ENCODE peak calls at places on chromosomes 2 and 18, in six cellular contexts. One of them, this sample, is unnamed.

GRCh38 chr2:64327510-64328414 is 126.2 kb upstream of the LGALSL start:
- DNase-seq in neuronal stem cell: no peak
- DNase-seq in IMR-90: no peak
- DNase-seq in H9: peak; percentile 46
- DNase-seq in mesenchymal stem cell: peak; percentile 39
- DNase-seq in H1: peak; percentile 49
- DNase-seq in this sample: peak; percentile 13

GRCh38 chr18:34506198-34506597 is 203.9 kb upstream of the DTNA start:
- DNase-seq in neuronal stem cell: no peak
- DNase-seq in IMR-90: no peak
- DNase-seq in H9: no peak
- DNase-seq in mesenchymal stem cell: no peak
- DNase-seq in H1: no peak
- DNase-seq in this sample: no peak

GRCh38 chr2:130787841-130788240 is 32.5 kb downstream of the AMER3 start:
- DNase-seq in neuronal stem cell: no peak
- DNase-seq in IMR-90: no peak
- DNase-seq in H9: no peak
- DNase-seq in mesenchymal stem cell: no peak
- DNase-seq in H1: no peak
- DNase-seq in this sample: no peak

GRCh38 chr2:71876542-71877451 is 270.9 kb downstream of the CYP26B1 start:
- DNase-seq in neuronal stem cell: no peak
- DNase-seq in IMR-90: no peak
- DNase-seq in H9: no peak
- DNase-seq in mesenchymal stem cell: peak; percentile 18
- DNase-seq in H1: no peak
- DNase-seq in this sample: no peak

GRCh38 chr2:68295523-68295922 is 24.2 kb downstream of the CNRIP1 start:
- DNase-seq in neuronal stem cell: no peak
- DNase-seq in IMR-90: no peak
- DNase-seq in H9: no peak
- DNase-seq in mesenchymal stem cell: no peak
- DNase-seq in H1: no peak
- DNase-seq in this sample: no peak

GRCh38 chr2:186515376-186515775 is 29.3 kb downstream of the ZC3H15 start:
- DNase-seq in neuronal stem cell: no peak
- DNase-seq in IMR-90: no peak
- DNase-seq in H9: no peak
- DNase-seq in mesenchymal stem cell: peak; percentile 28
- DNase-seq in H1: no peak
- DNase-seq in this sample: no peak

GRCh38 chr2:25252291-25253152 is 84.1 kb upstream of the POMC start:
- DNase-seq in neuronal stem cell: peak; percentile 94
- DNase-seq in IMR-90: peak; percentile 14
- DNase-seq in H9: peak; percentile 95
- DNase-seq in mesenchymal stem cell: peak; percentile 73
- DNase-seq in H1: peak; percentile 88
- DNase-seq in this sample: peak; percentile 66

GRCh38 chr18:22228930-22229329 is 59.5 kb downstream of the GATA6 start:
- DNase-seq in neuronal stem cell: no peak
- DNase-seq in IMR-90: peak; percentile 82
- DNase-seq in H9: no peak
- DNase-seq in mesenchymal stem cell: no peak
- DNase-seq in H1: no peak
- DNase-seq in this sample: peak; percentile 62

GRCh38 chr18:24219561-24220317 is 80.9 kb downstream of the CABYR start:
- DNase-seq in neuronal stem cell: no peak
- DNase-seq in IMR-90: no peak
- DNase-seq in H9: no peak
- DNase-seq in mesenchymal stem cell: no peak
- DNase-seq in H1: no peak
- DNase-seq in this sample: no peak

GRCh38 chr2:101125374-101125773 is 25.8 kb downstream of the TBC1D8 start:
- DNase-seq in neuronal stem cell: no peak
- DNase-seq in IMR-90: no peak
- DNase-seq in H9: no peak
- DNase-seq in mesenchymal stem cell: peak; percentile 60
- DNase-seq in H1: no peak
- DNase-seq in this sample: peak; percentile 81

GRCh38 chr2:72118951-72119350 is 28.7 kb downstream of the CYP26B1 start:
- DNase-seq in neuronal stem cell: no peak
- DNase-seq in IMR-90: no peak
- DNase-seq in H9: no peak
- DNase-seq in mesenchymal stem cell: no peak
- DNase-seq in H1: no peak
- DNase-seq in this sample: peak; percentile 30

GRCh38 chr2:191740776-191741175 is 62.8 kb downstream of the NABP1 start:
- DNase-seq in neuronal stem cell: no peak
- DNase-seq in IMR-90: no peak
- DNase-seq in H9: no peak
- DNase-seq in mesenchymal stem cell: no peak
- DNase-seq in H1: no peak
- DNase-seq in this sample: no peak

GRCh38 chr2:38966006-38966405 is 76.3 kb downstream of the ARHGEF33 start:
- DNase-seq in neuronal stem cell: no peak
- DNase-seq in IMR-90: no peak
- DNase-seq in H9: no peak
- DNase-seq in mesenchymal stem cell: no peak
- DNase-seq in H1: no peak
- DNase-seq in this sample: no peak

GRCh38 chr2:16305191-16305590 is 360.4 kb downstream of the CYRIA start:
- DNase-seq in neuronal stem cell: no peak
- DNase-seq in IMR-90: no peak
- DNase-seq in H9: no peak
- DNase-seq in mesenchymal stem cell: no peak
- DNase-seq in H1: no peak
- DNase-seq in this sample: no peak

GRCh38 chr2:16303761-16304160 is 361.9 kb downstream of the CYRIA start:
- DNase-seq in neuronal stem cell: no peak
- DNase-seq in IMR-90: no peak
- DNase-seq in H9: no peak
- DNase-seq in mesenchymal stem cell: no peak
- DNase-seq in H1: peak; percentile 43
- DNase-seq in this sample: peak; percentile 28

GRCh38 chr2:16301961-16302360 is 361.6 kb downstream of the MYCN start:
- DNase-seq in neuronal stem cell: no peak
- DNase-seq in IMR-90: no peak
- DNase-seq in H9: no peak
- DNase-seq in mesenchymal stem cell: no peak
- DNase-seq in H1: peak; percentile 4
- DNase-seq in this sample: no peak

GRCh38 chr2:16302431-16302830 is 362.1 kb downstream of the MYCN start:
- DNase-seq in neuronal stem cell: no peak
- DNase-seq in IMR-90: no peak
- DNase-seq in H9: no peak
- DNase-seq in mesenchymal stem cell: no peak
- DNase-seq in H1: no peak
- DNase-seq in this sample: no peak

DNA sequence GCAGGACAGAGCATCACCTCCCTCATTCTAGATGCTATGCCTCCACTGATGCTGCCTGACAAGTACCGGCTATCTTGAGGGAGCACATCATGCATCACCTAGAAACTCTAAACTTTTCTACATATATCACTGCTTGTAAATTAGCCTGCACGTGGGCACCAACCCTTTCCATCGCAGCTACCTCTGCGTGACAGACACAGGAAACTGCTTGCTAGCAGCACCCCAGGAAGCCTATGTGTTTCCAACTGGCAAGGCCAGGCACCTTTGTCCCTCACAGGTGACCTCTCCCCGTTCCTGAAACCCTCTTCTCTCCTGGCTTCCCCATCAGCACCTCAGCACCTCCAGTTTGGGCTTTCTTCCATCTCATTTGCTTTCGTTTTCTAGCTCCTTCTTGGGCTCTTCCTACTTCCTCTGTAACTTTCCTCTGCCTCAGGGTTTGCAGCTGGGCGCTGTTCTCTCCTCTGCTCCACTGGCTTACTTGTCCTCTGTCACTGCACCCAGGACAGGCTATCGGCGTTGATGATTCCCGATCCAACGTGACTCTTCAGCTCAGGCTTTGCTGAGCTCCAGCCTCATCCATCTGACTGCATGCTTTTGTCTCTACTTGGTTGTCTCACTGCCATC is 362.6 kb downstream of the CYRIA start:
- DNase-seq in neuronal stem cell: no peak
- DNase-seq in IMR-90: no peak
- DNase-seq in H9: no peak
- DNase-seq in mesenchymal stem cell: no peak
- DNase-seq in H1: peak; percentile 45
- DNase-seq in this sample: no peak
- H2AFZ ChIP-seq in neuronal stem cell: peak overlapping the region; percentile 60
- H2AFZ ChIP-seq in IMR-90: no peak overlapping the region
- H2AFZ ChIP-seq in H9: no peak overlapping the region
- H2AFZ ChIP-seq in mesenchymal stem cell: no peak overlapping the region
- H2AFZ ChIP-seq in H1: peak overlapping the region; percentile 29
- H2AFZ ChIP-seq in this sample: no peak overlapping the region

GRCh38 chr2:157940024-157940423 is 63.9 kb upstream of the ACVR1 start:
- DNase-seq in neuronal stem cell: no peak
- DNase-seq in IMR-90: no peak
- DNase-seq in H9: no peak
- DNase-seq in mesenchymal stem cell: no peak
- DNase-seq in H1: no peak
- DNase-seq in this sample: no peak
- H2BK5ac ChIP-seq in neuronal stem cell: no peak overlapping the region
- H2BK5ac ChIP-seq in IMR-90: no peak overlapping the region
- H2BK5ac ChIP-seq in H9: no peak overlapping the region
- H2BK5ac ChIP-seq in mesenchymal stem cell: no peak overlapping the region
- H2BK5ac ChIP-seq in H1: no peak overlapping the region
- H2BK5ac ChIP-seq in this sample: no peak overlapping the region

GRCh38 chr2:196248467-196249104 is 77.2 kb upstream of the STK17B start:
- DNase-seq in neuronal stem cell: no peak
- DNase-seq in IMR-90: peak; percentile 51
- DNase-seq in H9: no peak
- DNase-seq in mesenchymal stem cell: no peak
- DNase-seq in H1: no peak
- DNase-seq in this sample: no peak

GRCh38 chr2:196247114-196247978 is 76.0 kb upstream of the STK17B start:
- DNase-seq in neuronal stem cell: no peak
- DNase-seq in IMR-90: no peak
- DNase-seq in H9: no peak
- DNase-seq in mesenchymal stem cell: no peak
- DNase-seq in H1: no peak
- DNase-seq in this sample: no peak

GRCh38 chr2:196249171-196249570 is 77.8 kb upstream of the STK17B start:
- DNase-seq in neuronal stem cell: no peak
- DNase-seq in IMR-90: peak; percentile 86
- DNase-seq in H9: no peak
- DNase-seq in mesenchymal stem cell: no peak
- DNase-seq in H1: no peak
- DNase-seq in this sample: no peak

GRCh38 chr2:196249860-196250259 is 78.5 kb upstream of the STK17B start:
- DNase-seq in neuronal stem cell: no peak
- DNase-seq in IMR-90: peak; percentile 68
- DNase-seq in H9: no peak
- DNase-seq in mesenchymal stem cell: peak; percentile 48
- DNase-seq in H1: no peak
- DNase-seq in this sample: peak; percentile 38

DNA sequence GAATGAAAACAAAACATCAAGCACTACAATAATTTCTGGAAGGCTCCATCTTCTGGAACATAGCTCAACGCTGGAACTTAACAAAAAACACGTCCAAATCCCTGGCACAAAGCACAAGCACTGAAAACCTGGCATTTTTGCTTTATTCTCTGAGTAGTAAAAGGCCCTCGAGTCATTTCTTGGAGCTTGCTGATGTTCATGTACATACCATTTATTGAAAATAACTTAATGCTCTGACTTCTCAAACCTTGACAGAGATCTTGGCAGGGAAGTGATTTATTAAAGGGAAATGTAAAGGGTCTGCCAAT is 76.6 kb upstream of the STK17B start:
- DNase-seq in neuronal stem cell: no peak
- DNase-seq in IMR-90: no peak
- DNase-seq in H9: no peak
- DNase-seq in mesenchymal stem cell: no peak
- DNase-seq in H1: no peak
- DNase-seq in this sample: no peak
- H2AFZ ChIP-seq in neuronal stem cell: no peak overlapping the region
- H2AFZ ChIP-seq in IMR-90: no peak overlapping the region
- H2AFZ ChIP-seq in H9: no peak overlapping the region
- H2AFZ ChIP-seq in mesenchymal stem cell: no peak overlapping the region
- H2AFZ ChIP-seq in H1: no peak overlapping the region
- H2AFZ ChIP-seq in this sample: no peak overlapping the region

GRCh38 chr18:56884511-56884910 is 233.4 kb downstream of the WDR7 start:
- DNase-seq in neuronal stem cell: no peak
- DNase-seq in IMR-90: no peak
- DNase-seq in H9: no peak
- DNase-seq in mesenchymal stem cell: no peak
- DNase-seq in H1: no peak
- DNase-seq in this sample: no peak
- H2BK5ac ChIP-seq in neuronal stem cell: no peak overlapping the region
- H2BK5ac ChIP-seq in IMR-90: no peak overlapping the region
- H2BK5ac ChIP-seq in H9: no peak overlapping the region
- H2BK5ac ChIP-seq in mesenchymal stem cell: no peak overlapping the region
- H2BK5ac ChIP-seq in H1: no peak overlapping the region
- H2BK5ac ChIP-seq in this sample: no peak overlapping the region

GRCh38 chr2:201909348-201909747 is 103.0 kb downstream of the CDK15 start:
- DNase-seq in neuronal stem cell: no peak
- DNase-seq in IMR-90: peak; percentile 97
- DNase-seq in H9: no peak
- DNase-seq in mesenchymal stem cell: peak; percentile 81
- DNase-seq in H1: no peak
- DNase-seq in this sample: peak; percentile 50
- H2AFZ ChIP-seq in neuronal stem cell: no peak overlapping the region
- H2AFZ ChIP-seq in IMR-90: no peak overlapping the region
- H2AFZ ChIP-seq in H9: no peak overlapping the region
- H2AFZ ChIP-seq in mesenchymal stem cell: no peak overlapping the region
- H2AFZ ChIP-seq in H1: no peak overlapping the region
- H2AFZ ChIP-seq in this sample: no peak overlapping the region

This sample was measured in trophoblast cell.